ENCODE peak calls at places on chromosomes 16 and 17, in six cellular contexts. W is Jurkat, Clone E6-1; V is osteoblast; U is fibroblast of lung; H is AG04450; N is IMR-90. Y is an unnamed sample.
A peak's percentile ranks its signal among the peaks of the same experiment; 100 is the strongest.

GRCh38 chr17:145671-146541 is 8.5 kb downstream of the SCGB1C2 start:
- DNase-seq in W (no peak), V (peak; percentile 79), U (no peak), H (no peak), N (no peak), Y (no peak)

GRCh38 chr16:78125112-78125844 is 25.8 kb downstream of the WWOX start:
- DNase-seq in W (no peak), V (no peak), U (no peak), H (no peak), N (no peak), Y (no peak)

GRCh38 chr16:56861092-56861610 is 3.9 kb upstream of the SLC12A3 start:
- DNase-seq in W (peak; percentile 10), V (no peak), U (peak; percentile 14), H (no peak), N (no peak), Y (no peak)

GRCh38 chr16:14263769-14264168 is 192.7 kb downstream of the MRTFB start:
- DNase-seq in W (no peak), V (no peak), U (no peak), H (no peak), N (no peak), Y (no peak)

GRCh38 chr16:88331989-88332920 is 50.5 kb upstream of the ZNF469 start:
- DNase-seq in W (no peak), V (peak; percentile 99), U (peak; percentile 100), H (peak; percentile 100), N (peak; percentile 100), Y (peak; percentile 99)

GRCh38 chr17:80064696-80065095 is 28.3 kb downstream of the CCDC40 start:
- DNase-seq in W (no peak), V (peak; percentile 15), U (no peak), H (no peak), N (no peak), Y (no peak)

GRCh38 chr16:57138281-57138935 is 46.0 kb downstream of the CPNE2 start:
- DNase-seq in W (no peak), V (peak; percentile 41), U (no peak), H (no peak), N (no peak), Y (no peak)

GRCh38 chr16:87418216-87418615 is 26.1 kb downstream of the MAP1LC3B start:
- DNase-seq in W (no peak), V (no peak), U (no peak), H (no peak), N (no peak), Y (no peak)

GRCh38 chr16:67149276-67150057 is 1.3 kb downstream of the B3GNT9 start:
- DNase-seq in W (no peak), V (peak; percentile 62), U (peak; percentile 28), H (no peak), N (no peak), Y (no peak)

GRCh38 chr17:16215965-16216316 is 607 bp upstream of the NCOR1 start:
- DNase-seq in W (peak; percentile 48), V (peak; percentile 74), U (no peak), H (no peak), N (no peak), Y (peak; percentile 71)

GRCh38 chr17:58338907-58339774 is 10.5 kb upstream of the TSPOAP1 start:
- DNase-seq in W (peak; percentile 81), V (peak; percentile 96), U (peak; percentile 82), H (peak; percentile 59), N (peak; percentile 88), Y (peak; percentile 64)

GRCh38 chr17:5823219-5823618 is 238.9 kb upstream of the NLRP1 start:
- DNase-seq in W (no peak), V (no peak), U (no peak), H (no peak), N (no peak), Y (no peak)

GRCh38 chr16:76749780-76750375 is 441.1 kb upstream of the MON1B start:
- DNase-seq in W (no peak), V (no peak), U (no peak), H (no peak), N (no peak), Y (no peak)

GRCh38 chr16:4713663-4714501 is 20.2 kb downstream of the ANKS3 start:
- DNase-seq in W (no peak), V (peak; percentile 38), U (no peak), H (no peak), N (no peak), Y (no peak)

GRCh38 chr16:66547101-66547989 is 2.6 kb downstream of the TK2 start:
- DNase-seq in W (no peak), V (no peak), U (no peak), H (no peak), N (no peak), Y (no peak)

GRCh38 chr17:16002708-16003265 is 3.2 kb downstream of the TTC19 start:
- DNase-seq in W (no peak), V (no peak), U (no peak), H (no peak), N (no peak), Y (no peak)

GRCh38 chr17:80129006-80129565 is 17.8 kb downstream of the EIF4A3 start:
- DNase-seq in W (no peak), V (no peak), U (no peak), H (no peak), N (no peak), Y (no peak)

GRCh38 chr16:79089735-79090284 is 510.7 kb downstream of the MAF start:
- DNase-seq in W (peak; percentile 99), V (no peak), U (no peak), H (no peak), N (no peak), Y (no peak)

GRCh38 chr17:72782985-72783701 is 309.3 kb downstream of the SLC39A11 start:
- DNase-seq in W (no peak), V (no peak), U (no peak), H (no peak), N (no peak), Y (no peak)

GRCh38 chr17:71024172-71024571 is 854.8 kb downstream of the KCNJ2 start:
- DNase-seq in W (no peak), V (no peak), U (no peak), H (no peak), N (peak; percentile 7), Y (no peak)

GRCh38 chr16:5604770-5605169 is 507.2 kb upstream of the EEF2KMT start:
- DNase-seq in W (peak; percentile 27), V (no peak), U (no peak), H (no peak), N (no peak), Y (no peak)

GRCh38 chr17:17180141-17180603 is 26.0 kb downstream of the PLD6 start:
- DNase-seq in W (no peak), V (peak; percentile 68), U (no peak), H (no peak), N (no peak), Y (no peak)

GRCh38 chr16:87924041-87924851 is 12.1 kb downstream of the CA5A start:
- DNase-seq in W (no peak), V (no peak), U (no peak), H (no peak), N (no peak), Y (no peak)

GRCh38 chr16:11234884-11235702 is 20.9 kb downstream of the SOCS1 start:
- DNase-seq in W (no peak), V (no peak), U (no peak), H (no peak), N (peak; percentile 24), Y (no peak)

GRCh38 chr17:39231587-39232551 is 6.1 kb upstream of the STAC2 start:
- DNase-seq in W (peak; percentile 40), V (peak; percentile 97), U (no peak), H (no peak), N (peak; percentile 26), Y (peak; percentile 67)

GRCh38 chr17:45387739-45388138 is 44.9 kb downstream of the ARHGAP27 start:
- DNase-seq in W (no peak), V (no peak), U (no peak), H (no peak), N (no peak), Y (no peak)

GRCh38 chr16:10661737-10662136 is 33.0 kb downstream of the TEKT5 start:
- DNase-seq in W (no peak), V (no peak), U (no peak), H (no peak), N (no peak), Y (no peak)

GRCh38 chr17:46063239-46063638 is 64.2 kb downstream of the STH start:
- DNase-seq in W (no peak), V (peak; percentile 36), U (peak; percentile 87), H (peak; percentile 27), N (peak; percentile 82), Y (peak; percentile 58)

GRCh38 chr17:57552114-57552601 is 192.9 kb downstream of the CCDC182 start:
- DNase-seq in W (peak; percentile 79), V (no peak), U (peak; percentile 40), H (no peak), N (no peak), Y (peak; percentile 25)

DNA sequence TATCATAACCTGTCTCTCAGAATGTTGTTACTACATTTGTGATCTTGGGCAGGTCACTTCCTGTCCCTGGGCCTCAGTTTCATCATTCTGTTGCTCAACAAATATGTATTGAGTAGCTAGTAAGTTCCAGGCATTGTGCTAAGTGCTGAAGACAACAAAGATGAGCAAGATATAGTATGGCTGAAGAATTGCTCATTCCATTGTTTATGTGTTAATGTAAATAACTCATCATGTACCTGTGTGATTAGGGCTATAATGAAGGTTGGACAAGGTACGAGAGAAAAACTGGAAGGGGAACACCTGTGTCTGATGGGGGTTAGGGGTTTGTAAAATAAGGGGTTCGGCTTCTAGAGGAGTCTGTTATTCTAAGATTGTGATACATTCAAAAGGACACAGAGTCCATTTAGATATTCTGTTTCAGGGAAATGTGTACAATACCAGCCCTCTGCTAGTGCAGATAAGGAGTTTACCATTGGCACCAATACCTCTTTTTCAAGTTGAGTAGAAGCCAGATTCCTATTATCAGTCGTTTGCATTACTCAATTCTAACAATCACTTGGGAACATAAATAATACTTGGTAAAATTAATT is 20.0 kb downstream of the TUBG1 start:
- DNase-seq in W (no peak), V (peak; percentile 5), U (no peak), H (no peak), N (no peak), Y (no peak)
- H3K4me3 ChIP-seq in W (no peak overlapping the region), V (no peak overlapping the region), U (no peak overlapping the region), H (no peak overlapping the region), N (no peak overlapping the region), Y (no peak overlapping the region)

GRCh38 chr16:20613471-20613887 is 37.3 kb upstream of the ACSM2B start:
- DNase-seq in W (no peak), V (no peak), U (no peak), H (no peak), N (no peak), Y (no peak)
- H3K4me3 ChIP-seq in W (no peak overlapping the region), V (no peak overlapping the region), U (no peak overlapping the region), H (no peak overlapping the region), N (no peak overlapping the region), Y (no peak overlapping the region)

DNA sequence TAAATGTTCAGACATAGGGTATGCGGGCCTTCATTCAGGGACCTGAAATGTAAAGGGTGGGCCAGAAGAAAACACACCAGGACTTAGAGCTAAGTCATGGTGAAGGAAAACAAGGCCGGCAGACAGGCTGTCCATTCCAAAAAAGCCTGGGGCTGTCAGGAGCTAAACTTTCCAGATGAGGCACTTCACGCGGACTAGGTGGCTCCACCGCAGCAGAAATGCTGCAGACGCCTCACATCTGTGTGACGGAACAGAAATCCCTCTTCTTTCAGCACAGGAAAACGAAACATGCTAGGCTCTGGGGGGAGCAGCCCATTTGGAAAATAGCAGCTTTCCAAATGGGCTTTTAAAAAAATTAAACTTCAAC is 88.7 kb downstream of the HS3ST3A1 start:
- DNase-seq in W (no peak), V (no peak), U (peak; percentile 52), H (no peak), N (peak; percentile 27), Y (peak; percentile 65)
- H3K4me3 ChIP-seq in W (no peak overlapping the region), V (no peak overlapping the region), U (no peak overlapping the region), H (peak overlapping the region; percentile 27), N (no peak overlapping the region), Y (no peak overlapping the region)

GRCh38 chr16:27403601-27403992 is 1.6 kb downstream of the IL21R start:
- DNase-seq in W (no peak), V (no peak), U (no peak), H (no peak), N (no peak), Y (no peak)
- H3K4me3 ChIP-seq in W (no peak overlapping the region), V (no peak overlapping the region), U (no peak overlapping the region), H (no peak overlapping the region), N (no peak overlapping the region), Y (no peak overlapping the region)

Y was measured in foreskin fibroblast.